ENCODE peak calls at places on chromosome 21, in eight cellular contexts. R, Z, M, U, F, T, A and H are unnamed samples.

GRCh38 chr21:18443686-18444085 is 40.1 kb upstream of the TMPRSS15 start:
- DNase-seq in R (no peak), Z (peak; percentile 93), M (no peak), U (no peak), F (no peak), T (no peak), A (peak; percentile 99), H (no peak)

GRCh38 chr21:31326478-31327247 is 17.4 kb downstream of the TIAM1 start:
- DNase-seq in R (no peak), Z (peak; percentile 69), M (peak; percentile 71), U (no peak), F (no peak), T (no peak), A (peak; percentile 26), H (no peak)

GRCh38 chr21:45322231-45322959 is 34.7 kb upstream of the POFUT2 start:
- DNase-seq in R (no peak), Z (no peak), M (no peak), U (no peak), F (no peak), T (no peak), A (no peak), H (no peak)

GRCh38 chr21:45153358-45154318 is 79.3 kb downstream of the ADARB1 start:
- DNase-seq in R (no peak), Z (peak; percentile 44), M (peak; percentile 64), U (no peak), F (no peak), T (no peak), A (no peak), H (no peak)

GRCh38 chr21:45541221-45542039 is 810 bp downstream of the SLC19A1 start:
- DNase-seq in R (peak; percentile 46), Z (peak; percentile 68), M (peak; percentile 74), U (peak; percentile 67), F (no peak), T (peak; percentile 31), A (peak; percentile 94), H (peak; percentile 74)

GRCh38 chr21:45872471-45872870 is 109.1 kb upstream of the COL6A1 start:
- DNase-seq in R (no peak), Z (no peak), M (no peak), U (no peak), F (no peak), T (no peak), A (no peak), H (no peak)

GRCh38 chr21:26519142-26519541 is 53.9 kb downstream of the CYYR1 start:
- DNase-seq in R (no peak), Z (no peak), M (no peak), U (no peak), F (no peak), T (no peak), A (no peak), H (peak; percentile 11)

GRCh38 chr21:14684071-14684470 is 138.0 kb upstream of the SAMSN1 start:
- DNase-seq in R (no peak), Z (peak; percentile 56), M (no peak), U (no peak), F (no peak), T (no peak), A (no peak), H (no peak)

GRCh38 chr21:21163904-21164303 is 165.7 kb downstream of the NCAM2 start:
- DNase-seq in R (peak; percentile 78), Z (peak; percentile 51), M (peak; percentile 84), U (peak; percentile 81), F (peak; percentile 82), T (peak; percentile 7), A (peak; percentile 64), H (peak; percentile 72)

GRCh38 chr21:17428484-17428869 is 84.4 kb upstream of the CXADR start:
- DNase-seq in R (no peak), Z (peak; percentile 89), M (no peak), U (no peak), F (no peak), T (no peak), A (no peak), H (no peak)

GRCh38 chr21:17427831-17428483 is 84.9 kb upstream of the CXADR start:
- DNase-seq in R (no peak), Z (peak; percentile 92), M (no peak), U (no peak), F (no peak), T (no peak), A (no peak), H (no peak)

GRCh38 chr21:17428980-17429379 is 83.9 kb upstream of the CXADR start:
- DNase-seq in R (no peak), Z (no peak), M (no peak), U (no peak), F (no peak), T (no peak), A (no peak), H (no peak)

GRCh38 chr21:17429936-17430335 is 82.9 kb upstream of the CXADR start:
- DNase-seq in R (no peak), Z (peak; percentile 41), M (no peak), U (no peak), F (no peak), T (no peak), A (no peak), H (no peak)

DNA sequence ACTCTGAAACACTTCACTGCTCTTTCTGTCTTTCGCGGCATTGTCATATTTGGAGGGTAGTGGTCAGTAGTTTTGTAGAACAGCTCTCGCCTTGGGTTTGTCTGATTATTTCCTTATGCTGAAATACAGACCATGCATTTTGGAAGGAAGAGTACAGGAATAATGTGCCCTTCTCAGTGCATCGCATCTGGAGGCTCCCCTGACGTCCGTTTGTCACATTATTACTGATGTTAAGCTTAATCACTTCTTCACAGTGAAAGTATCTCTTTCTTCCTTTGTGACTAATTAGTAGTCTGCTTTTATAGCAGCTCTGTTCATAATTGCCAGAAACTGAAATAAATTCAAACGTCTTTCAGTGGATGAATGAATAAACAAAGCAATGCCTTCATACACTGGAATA is 85.7 kb upstream of the CXADR start:
- DNase-seq in R (no peak), Z (no peak), M (no peak), U (no peak), F (no peak), T (no peak), A (no peak), H (no peak)
- H3K4me2 ChIP-seq in R (no peak overlapping the region), Z (peak overlapping the region; percentile 63), M (no peak overlapping the region), U (no peak overlapping the region), F (no peak overlapping the region), T (no peak overlapping the region), A (no peak overlapping the region), H (no peak overlapping the region)

GRCh38 chr21:41729701-41730368 is 37.0 kb downstream of the RIPK4 start:
- DNase-seq in R (no peak), Z (peak; percentile 10), M (no peak), U (no peak), F (no peak), T (no peak), A (no peak), H (no peak)
- TF ChIP-seq EZH2phosphoT487 in R (no peak), Z (no peak), M (no peak), U (no peak), F (no peak), T (no peak), A (no peak), H (no peak)

GRCh38 chr21:44074315-44074958 is 32.8 kb upstream of the PWP2 start:
- DNase-seq in R (no peak), Z (no peak), M (no peak), U (no peak), F (no peak), T (no peak), A (no peak), H (no peak)

GRCh38 chr21:44079446-44079845 is 27.8 kb upstream of the PWP2 start:
- DNase-seq in R (no peak), Z (no peak), M (no peak), U (no peak), F (no peak), T (no peak), A (no peak), H (no peak)

GRCh38 chr21:44076316-44076715 is 30.9 kb upstream of the PWP2 start:
- DNase-seq in R (no peak), Z (no peak), M (no peak), U (no peak), F (no peak), T (no peak), A (no peak), H (no peak)

GRCh38 chr21:44079846-44080245 is 27.4 kb upstream of the PWP2 start:
- DNase-seq in R (no peak), Z (no peak), M (no peak), U (no peak), F (no peak), T (no peak), A (no peak), H (no peak)

DNA sequence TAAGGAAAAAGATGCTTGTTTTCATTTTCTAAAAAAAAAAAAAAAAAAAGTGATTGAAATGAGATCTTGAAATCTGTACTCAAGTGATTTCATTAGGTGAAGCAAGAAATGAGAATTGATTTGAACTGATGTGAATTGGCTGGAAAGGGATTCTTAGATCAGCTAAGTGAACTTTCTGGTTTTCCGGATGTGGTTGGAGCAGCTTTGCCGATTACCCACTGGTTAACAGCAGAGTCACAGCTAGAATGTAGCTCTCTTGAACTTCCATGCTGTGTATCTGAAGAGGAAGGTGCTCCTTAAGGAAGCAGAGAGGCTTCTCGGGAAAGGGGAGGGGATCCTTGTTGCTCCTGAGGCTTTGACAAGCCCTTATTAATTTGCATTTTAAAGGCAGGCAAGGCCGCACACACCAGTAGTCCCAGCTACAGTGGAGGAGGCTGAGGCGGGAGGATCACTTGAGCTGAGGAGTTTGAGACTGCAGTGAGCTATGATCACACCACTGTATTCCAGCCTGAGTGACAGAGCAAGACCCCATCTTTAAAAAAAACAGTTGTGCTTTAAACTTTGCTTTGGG is 28.7 kb upstream of the PWP2 start:
- DNase-seq in R (peak; percentile 37), Z (no peak), M (no peak), U (no peak), F (no peak), T (no peak), A (no peak), H (no peak)
- H3K4me2 ChIP-seq in R (no peak overlapping the region), Z (no peak overlapping the region), M (no peak overlapping the region), U (no peak overlapping the region), F (no peak overlapping the region), T (no peak overlapping the region), A (no peak overlapping the region), H (no peak overlapping the region)

DNA sequence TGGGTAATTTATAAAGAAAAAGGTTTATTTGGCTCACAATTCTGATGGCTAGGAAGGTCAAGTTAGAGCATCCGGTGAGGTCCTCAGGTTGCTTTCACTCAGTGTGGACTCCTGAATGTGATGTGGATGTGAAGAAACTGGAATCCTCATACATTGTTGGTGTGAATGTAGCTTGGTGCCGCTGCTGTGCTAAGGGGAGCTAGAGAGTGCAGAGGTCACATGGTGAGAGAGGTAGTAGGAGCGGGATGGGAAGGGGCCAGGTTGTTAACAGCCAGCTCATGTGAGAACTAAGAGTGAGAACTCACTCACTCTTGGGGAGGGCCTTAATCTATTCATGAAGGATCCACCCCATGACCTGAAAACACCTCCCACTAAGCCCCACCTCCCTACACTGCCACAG is 21.8 kb downstream of the ITSN1 start:
- DNase-seq in R (no peak), Z (no peak), M (no peak), U (no peak), F (no peak), T (no peak), A (no peak), H (no peak)
- TF ChIP-seq EZH2phosphoT487 in R (no peak), Z (no peak), M (no peak), U (no peak), F (no peak), T (no peak), A (no peak), H (no peak)